ENCODE peak calls at places on chromosomes 11 and 22, in nine cellular contexts. T is OCI-LY7; S is GM23248; D is NCI-H446; O is GM23338; C is GM06990; H is nucleus accumbens; N is activated CD4-positive, alpha-beta T cell treated with anti-CD3 and anti-CD28 coated beads, Interleukin-2, amount 50 U/mL, for 24 hours; M is DMS53. X is an unnamed sample.

GRCh38 chr11:16989554-16989953 is 24.7 kb downstream of the PLEKHA7 start:
- DNase-seq in D (no peak), H (no peak), O (no peak), M (no peak), T (no peak), N (no peak), C (no peak), S (no peak), X (no peak)

GRCh38 chr11:67382481-67383136 is 9.2 kb upstream of the RAD9A start:
- DNase-seq in O (peak), S (peak), C (peak), M (peak), T (peak), N (peak), D (peak), H (peak), X (peak)

GRCh38 chr11:1503708-1504104 is 17.1 kb upstream of the MOB2 start:
- DNase-seq in C (no peak), N (no peak), O (no peak), S (peak), T (no peak), M (no peak), D (peak), H (peak), X (no peak)

GRCh38 chr22:45009881-45010531 is at the start of gene PHF21B:
- DNase-seq in M (peak), S (peak), N (peak), O (peak), C (peak), H (peak), T (peak), D (peak), X (peak)

GRCh38 chr11:95585752-95586077 is 203.9 kb downstream of the FAM76B start:
- DNase-seq in S (peak), N (no peak), O (no peak), C (no peak), D (no peak), H (no peak), T (no peak), M (no peak), X (no peak)

GRCh38 chr22:35126993-35127392 is 61.0 kb downstream of the ISX start:
- DNase-seq in O (no peak), N (no peak), H (no peak), M (no peak), C (peak), T (no peak), D (no peak), S (no peak), X (no peak)

GRCh38 chr22:40782521-40782920 is 36.6 kb downstream of the SLC25A17 start:
- DNase-seq in N (no peak), T (no peak), H (no peak), S (no peak), O (no peak), C (no peak), M (no peak), D (no peak), X (no peak)

GRCh38 chr11:20647976-20648565 is 21.3 kb upstream of the NELL1 start:
- DNase-seq in H (no peak), N (peak), D (peak), M (peak), C (no peak), O (peak), S (peak), T (peak), X (peak)

GRCh38 chr11:1568451-1568911 is 3.6 kb downstream of the DUSP8 start:
- DNase-seq in D (no peak), C (no peak), T (peak), M (peak), H (no peak), S (no peak), O (peak), N (no peak), X (peak)

GRCh38 chr11:1528710-1529109 is 42.1 kb upstream of the MOB2 start:
- DNase-seq in D (no peak), C (no peak), O (no peak), S (no peak), M (no peak), N (no peak), T (no peak), H (no peak), X (no peak)

GRCh38 chr22:37640591-37641250 is 1.3 kb downstream of the SH3BP1 start:
- DNase-seq in O (no peak), D (no peak), S (no peak), T (no peak), H (no peak), N (no peak), M (no peak), C (no peak), X (no peak)

GRCh38 chr11:34050536-34050935 is 995 bp upstream of the CAPRIN1 start:
- DNase-seq in C (no peak), O (no peak), D (no peak), S (peak), M (peak), N (no peak), H (no peak), T (peak), X (no peak)

GRCh38 chr11:121328213-121328966 is 35.8 kb downstream of the SC5D start:
- DNase-seq in H (no peak), O (no peak), T (peak), D (no peak), C (no peak), M (no peak), S (no peak), N (peak), X (no peak)

GRCh38 chr11:31955838-31956237 is 135.0 kb upstream of the RCN1 start:
- DNase-seq in M (no peak), H (no peak), T (no peak), C (no peak), S (no peak), N (no peak), O (no peak), D (no peak), X (no peak)

GRCh38 chr11:27390959-27391326 is 27.9 kb upstream of the CCDC34 start:
- DNase-seq in C (no peak), O (no peak), D (no peak), H (no peak), M (no peak), T (no peak), S (peak), N (no peak), X (no peak)

GRCh38 chr22:26367402-26368245 is 61.4 kb upstream of the ASPHD2 start:
- DNase-seq in T (peak), N (peak), S (peak), D (peak), C (peak), M (peak), H (no peak), O (peak), X (peak)

GRCh38 chr11:10496296-10496936 is 41.4 kb downstream of the AMPD3 start:
- DNase-seq in C (no peak), M (no peak), N (no peak), D (no peak), T (no peak), O (no peak), S (no peak), H (no peak), X (no peak)

GRCh38 chr11:35602160-35602793 is 16.0 kb upstream of the FJX1 start:
- DNase-seq in H (no peak), O (no peak), D (no peak), T (no peak), S (no peak), N (no peak), C (no peak), M (no peak), X (no peak)

GRCh38 chr11:113189909-113190667 is 124.3 kb upstream of the TTC12 start:
- DNase-seq in O (no peak), S (peak), N (no peak), T (no peak), M (no peak), D (peak), C (no peak), H (no peak), X (peak)

GRCh38 chr11:133040289-133040893 is 491.9 kb downstream of the OPCML start:
- DNase-seq in O (no peak), N (no peak), D (no peak), H (no peak), T (no peak), C (no peak), M (peak), S (peak), X (no peak)

GRCh38 chr22:46043339-46043738 is 66.4 kb upstream of the WNT7B start:
- DNase-seq in T (no peak), H (no peak), C (no peak), D (no peak), M (no peak), N (no peak), S (no peak), O (no peak), X (no peak)

GRCh38 chr22:22742641-22743040 is 98.2 kb downstream of the GGTLC2 start:
- DNase-seq in H (no peak), O (no peak), C (no peak), N (no peak), D (no peak), T (no peak), M (no peak), S (no peak), X (no peak)

GRCh38 chr22:42757475-42757874 is 36.8 kb upstream of the A4GALT start:
- DNase-seq in M (no peak), O (peak), T (no peak), N (no peak), H (no peak), S (peak), D (no peak), C (no peak), X (peak)

GRCh38 chr11:130522284-130522961 is 74.0 kb downstream of the ADAMTS15 start:
- DNase-seq in D (peak), M (peak), H (peak), S (peak), T (no peak), O (peak), C (no peak), N (no peak), X (peak)

GRCh38 chr11:13228569-13228968 is 49.0 kb upstream of the BMAL1 start:
- DNase-seq in D (no peak), H (no peak), N (no peak), O (no peak), S (no peak), C (no peak), M (no peak), T (no peak), X (no peak)

GRCh38 chr11:57167125-57167839 is 14.5 kb upstream of the LRRC55 start:
- DNase-seq in C (no peak), T (no peak), N (no peak), H (peak), S (no peak), M (no peak), O (no peak), D (peak), X (peak)

GRCh38 chr11:64793271-64794160 is 9.5 kb downstream of the MAP4K2 start:
- DNase-seq in T (no peak), N (no peak), O (no peak), M (no peak), C (no peak), H (no peak), D (no peak), S (no peak), X (no peak)

GRCh38 chr11:17596711-17597110 is 49.7 kb downstream of the OTOG start:
- DNase-seq in C (no peak), N (no peak), D (no peak), M (no peak), H (no peak), S (no peak), T (no peak), O (no peak), X (no peak)

GRCh38 chr11:111871693-111872161 is 346 bp upstream of the ALG9 start:
- DNase-seq in O (no peak), M (peak), N (no peak), H (no peak), T (peak), C (peak), D (peak), S (peak), X (no peak)

GRCh38 chr22:45240810-45241631 is at the start of gene KIAA0930:
- DNase-seq in D (peak), N (peak), M (peak), H (peak), S (peak), C (peak), T (peak), O (peak), X (peak)

GRCh38 chr11:79167510-79168188 is 273.2 kb downstream of the TENM4 start:
- DNase-seq in O (no peak), C (no peak), D (no peak), H (no peak), S (no peak), T (no peak), M (peak), N (no peak), X (no peak)

X was measured in ELF-1.